ENCODE peak calls at places on chromosomes 5 and 9, in ten cellular contexts. T is A172; O is cardiac fibroblast; R is lower lobe of right lung; V is stimulated activated CD8-positive, alpha-beta memory T cell treated with anti-CD3 and anti-CD28 coated beads, Interleukin-12 subunit alpha, Interleukin-12 subunit beta, amount 100 ng/mL, for 1 hour; U is nephron progenitor cell; N is M059J; Q is fibroblast of mammary gland; H is H7; G is NCI-H774. M is an unnamed sample.

GRCh38 chr9:73065439-73065838 is 86.2 kb upstream of the ANXA1 start:
- DNase-seq in T (no peak), O (no peak), R (no peak), V (no peak), U (no peak), N (no peak), Q (no peak), H (no peak), G (no peak), M (no peak)

GRCh38 chr9:90141723-90142122 is 500.9 kb downstream of the DIRAS2 start:
- DNase-seq in T (peak), O (peak), R (no peak), V (no peak), U (no peak), N (peak), Q (peak), H (peak), G (peak), M (peak)

GRCh38 chr5:58999804-59000595 is 417.1 kb downstream of the RAB3C start:
- DNase-seq in T (peak), O (no peak), R (no peak), V (no peak), U (peak), N (peak), Q (no peak), H (peak), G (no peak), M (no peak)

GRCh38 chr5:3517331-3517730 is 78.3 kb upstream of the IRX1 start:
- DNase-seq in T (no peak), O (no peak), R (no peak), V (no peak), U (peak), N (no peak), Q (no peak), H (peak), G (no peak), M (no peak)

GRCh38 chr9:98144076-98144475 is 25.1 kb upstream of the TRIM14 start:
- DNase-seq in T (no peak), O (no peak), R (no peak), V (no peak), U (no peak), N (no peak), Q (no peak), H (no peak), G (no peak), M (no peak)

GRCh38 chr5:112628219-112628618 is 109.5 kb upstream of the APC start:
- DNase-seq in T (no peak), O (no peak), R (no peak), V (no peak), U (no peak), N (no peak), Q (no peak), H (peak), G (peak), M (no peak)

GRCh38 chr5:61350535-61350934 is 18.5 kb downstream of the ZSWIM6 start:
- DNase-seq in T (no peak), O (no peak), R (no peak), V (no peak), U (no peak), N (no peak), Q (no peak), H (no peak), G (no peak), M (no peak)

GRCh38 chr9:5614985-5615384 is 13.9 kb upstream of the RIC1 start:
- DNase-seq in T (no peak), O (no peak), R (no peak), V (no peak), U (no peak), N (no peak), Q (no peak), H (peak), G (no peak), M (no peak)

GRCh38 chr9:130234340-130235260 is 31.0 kb upstream of the HMCN2 start:
- DNase-seq in T (no peak), O (peak), R (peak), V (no peak), U (no peak), N (peak), Q (peak), H (peak), G (no peak), M (no peak)

GRCh38 chr5:177497297-177498012 is at the start of gene PDLIM7:
- DNase-seq in T (peak), O (peak), R (peak), V (peak), U (peak), N (peak), Q (peak), H (peak), G (peak), M (peak)

GRCh38 chr5:114412509-114413171 is 50.8 kb downstream of the KCNN2 start:
- DNase-seq in T (peak), O (peak), R (no peak), V (no peak), U (no peak), N (peak), Q (peak), H (no peak), G (no peak), M (peak)

GRCh38 chr5:92019376-92019990 is 636.4 kb upstream of the ARRDC3 start:
- DNase-seq in T (peak), O (no peak), R (no peak), V (no peak), U (no peak), N (peak), Q (peak), H (no peak), G (no peak), M (no peak)

GRCh38 chr9:1117439-1117838 is 67.3 kb downstream of the DMRT2 start:
- DNase-seq in T (no peak), O (no peak), R (no peak), V (no peak), U (no peak), N (no peak), Q (no peak), H (no peak), G (no peak), M (no peak)

M was measured in trophoblast cell.